ENCODE peak calls at places on chromosomes 13 and 19, in six cellular contexts. Y is heart left ventricle, L is tibial nerve, E is heart right ventricle, S is right lobe of liver, H is neuronal stem cell. I is an unnamed sample.
A peak's percentile ranks its signal among the peaks of the same experiment; 100 is the strongest.

GRCh38 chr13:46324976-46325375 is 62.1 kb downstream of the RUBCNL start:
- DNase-seq in E (no peak), L (no peak), S (no peak), H (no peak), Y (no peak), I (no peak)

GRCh38 chr19:41402010-41402409 is 4.4 kb downstream of the BCKDHA start:
- DNase-seq in L (no peak), S (no peak), E (no peak), H (no peak), Y (no peak), I (no peak)

GRCh38 chr13:53285896-53286430 is 257.4 kb downstream of the OLFM4 start:
- DNase-seq in Y (no peak), E (no peak), L (no peak), S (no peak), H (no peak), I (no peak)

GRCh38 chr13:97124237-97124636 is 97.9 kb upstream of the MBNL2 start:
- DNase-seq in S (no peak), H (no peak), E (no peak), Y (no peak), L (no peak), I (no peak)

GRCh38 chr13:100040196-100040595 is 48.7 kb upstream of the PCCA start:
- DNase-seq in S (no peak), L (no peak), E (no peak), Y (no peak), H (no peak), I (no peak)

GRCh38 chr13:31982124-31982523 is 49.5 kb upstream of the FRY start:
- DNase-seq in E (no peak), Y (no peak), H (no peak), S (no peak), L (no peak), I (no peak)

GRCh38 chr19:5183616-5184015 is 157.0 kb downstream of the PTPRS start:
- DNase-seq in Y (no peak), E (no peak), H (no peak), L (no peak), S (no peak), I (no peak)

GRCh38 chr13:102145750-102146149 is 256.1 kb downstream of the FGF14 start:
- DNase-seq in L (no peak), E (no peak), Y (no peak), H (no peak), S (no peak), I (no peak)

GRCh38 chr19:57317503-57317902 is 2.8 kb upstream of the ZNF543 start:
- DNase-seq in E (no peak), L (no peak), Y (peak; percentile 37), S (no peak), H (no peak), I (no peak)

GRCh38 chr19:3146677-3147100 is 10.9 kb downstream of the GNA15 start:
- DNase-seq in Y (no peak), L (no peak), S (no peak), E (no peak), H (no peak), I (no peak)

GRCh38 chr13:46031581-46032263 is 20.8 kb downstream of the ZC3H13 start:
- DNase-seq in Y (no peak), E (no peak), L (no peak), S (no peak), H (no peak), I (no peak)

GRCh38 chr13:114101325-114101821 is 31.1 kb downstream of the RASA3 start:
- DNase-seq in S (peak; percentile 45), H (no peak), E (no peak), L (peak; percentile 19), Y (peak; percentile 46), I (no peak)

GRCh38 chr19:37551123-37551993 is 43.2 kb downstream of the ZNF571 start:
- DNase-seq in E (peak; percentile 47), Y (peak; percentile 70), H (no peak), L (no peak), S (peak; percentile 57), I (peak; percentile 13)

GRCh38 chr19:4730740-4731171 is 7.1 kb upstream of the DPP9 start:
- DNase-seq in Y (no peak), E (no peak), S (no peak), L (no peak), H (no peak), I (peak; percentile 37)

GRCh38 chr19:18847516-18848463 is 16.0 kb downstream of the UPF1 start:
- DNase-seq in H (no peak), E (no peak), S (peak; percentile 46), Y (no peak), L (no peak), I (no peak)

GRCh38 chr13:44872751-44873150 is 116.5 kb downstream of the NUFIP1 start:
- DNase-seq in H (no peak), L (no peak), E (no peak), S (no peak), Y (no peak), I (no peak)

GRCh38 chr19:2736550-2737190 is 3.1 kb downstream of the SLC39A3 start:
- DNase-seq in Y (no peak), E (no peak), L (no peak), S (no peak), H (no peak), I (no peak)

GRCh38 chr13:51523082-51523518 is 61.2 kb upstream of the WDFY2 start:
- DNase-seq in L (no peak), H (no peak), E (no peak), S (peak; percentile 78), Y (no peak), I (no peak)

GRCh38 chr13:113009743-113010509 is 40.9 kb downstream of the MCF2L start:
- DNase-seq in H (no peak), S (peak; percentile 79), Y (peak; percentile 54), L (no peak), E (no peak), I (no peak)

GRCh38 chr19:42441047-42441440 is 1.7 kb downstream of the CXCL17 start:
- DNase-seq in L (no peak), Y (no peak), E (no peak), S (no peak), H (no peak), I (no peak)

GRCh38 chr13:68850160-68850559 is 1257.5 kb upstream of the ATXN8OS start:
- DNase-seq in E (no peak), L (no peak), H (no peak), S (no peak), Y (no peak), I (no peak)

GRCh38 chr19:48737360-48737998 is 2.9 kb downstream of the RASIP1 start:
- DNase-seq in L (no peak), E (no peak), S (no peak), H (no peak), Y (peak; percentile 45), I (no peak)

GRCh38 chr19:13094285-13094595 is 8.4 kb downstream of the LYL1 start:
- DNase-seq in E (no peak), L (no peak), S (no peak), Y (peak; percentile 45), H (no peak), I (no peak)

GRCh38 chr19:13095934-13096890 is 6.4 kb downstream of the LYL1 start:
- DNase-seq in E (no peak), H (peak; percentile 65), Y (no peak), L (no peak), S (peak; percentile 74), I (no peak)

GRCh38 chr19:13095393-13095784 is 7.3 kb downstream of the LYL1 start:
- DNase-seq in L (no peak), E (no peak), H (no peak), Y (no peak), S (no peak), I (no peak)

GRCh38 chr19:13093407-13094284 is 9.0 kb downstream of the LYL1 start:
- DNase-seq in Y (peak; percentile 80), E (peak; percentile 83), S (peak; percentile 86), H (peak; percentile 89), L (peak; percentile 60), I (no peak)

GRCh38 chr19:13094771-13095392 is 7.8 kb downstream of the LYL1 start:
- DNase-seq in H (no peak), Y (no peak), S (no peak), L (no peak), E (no peak), I (no peak)
- H3K4me1 ChIP-seq in H (peaks cover 24% of the 10 kb centered on the region), Y (peaks cover 85% of the 10 kb centered on the region), S (peaks cover 2% of the 10 kb centered on the region), L (peaks cover 84% of the 10 kb centered on the region), E (peaks cover 74% of the 10 kb centered on the region), I (peaks cover 5% of the 10 kb centered on the region)

DNA sequence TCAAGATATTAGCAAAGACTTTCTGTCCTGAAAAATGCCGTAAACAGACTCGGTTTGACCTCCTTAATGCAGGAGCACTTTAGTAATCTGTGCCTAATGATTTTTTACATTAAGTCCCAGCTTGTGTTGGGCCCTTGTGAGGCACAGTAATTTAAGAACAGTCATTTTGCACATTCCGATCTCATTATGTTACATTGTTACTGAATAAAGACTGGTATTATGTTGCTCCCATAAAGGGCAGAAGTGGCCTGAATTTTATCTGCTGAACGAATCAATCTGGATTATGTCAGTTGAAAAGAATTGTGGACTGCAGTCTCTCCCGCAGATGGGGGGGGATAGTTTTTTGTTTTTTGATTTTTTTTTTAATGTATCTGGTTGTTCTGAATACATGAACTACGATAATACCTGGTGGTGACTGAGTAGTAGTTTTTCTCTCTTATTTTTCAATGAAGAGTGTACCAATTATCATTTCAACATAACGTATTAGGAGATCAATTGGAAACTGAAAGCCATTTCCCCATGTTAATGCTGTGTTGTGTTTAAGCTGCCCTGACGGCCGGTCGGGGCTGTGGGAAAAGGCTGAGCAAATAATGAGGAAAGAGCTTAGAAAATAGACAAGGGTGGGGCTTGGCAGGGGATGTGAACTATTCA is 290.2 kb downstream of the ZNF536 start:
- DNase-seq in H (no peak), Y (no peak), S (no peak), L (no peak), E (no peak), I (no peak)
- H3K4me3 ChIP-seq in H (no peak overlapping the region), Y (no peak overlapping the region), S (no peak overlapping the region), L (peak overlapping the region; percentile 36), E (no peak overlapping the region), I (no peak overlapping the region)

DNA sequence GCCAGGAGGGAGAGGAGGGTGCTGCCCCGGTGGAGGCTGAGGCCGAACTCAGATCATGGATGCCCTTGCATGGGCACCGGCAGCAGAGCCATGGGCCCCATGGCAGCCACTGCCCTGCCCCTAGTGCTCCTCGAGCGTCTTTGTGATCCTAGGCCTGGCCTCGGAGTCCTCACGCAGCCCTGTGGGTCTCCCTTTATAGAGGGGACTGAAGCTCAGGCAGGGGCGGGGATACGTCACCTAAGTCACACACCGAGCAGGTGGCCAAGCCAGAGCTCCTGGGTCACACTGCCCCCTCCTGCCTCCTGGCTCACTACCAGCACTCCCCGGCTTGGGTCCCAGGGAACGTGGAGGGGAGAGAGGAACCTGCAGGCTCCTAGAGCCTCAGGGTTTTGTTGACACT is 28.7 kb downstream of the DHX34 start:
- DNase-seq in H (no peak), Y (no peak), L (no peak), E (no peak), S (no peak), I (no peak)
- H3K36me3 ChIP-seq in H (peaks cover 65% of the 10 kb centered on the region), Y (peaks cover 77% of the 10 kb centered on the region), L (peaks cover 36% of the 10 kb centered on the region), E (peaks cover 86% of the 10 kb centered on the region), S (peaks cover 62% of the 10 kb centered on the region), I (peaks cover 73% of the 10 kb centered on the region)

GRCh38 chr19:952680-953500 is 27.1 kb downstream of the ARID3A start:
- DNase-seq in H (no peak), S (no peak), E (no peak), L (no peak), Y (no peak), I (no peak)
- H3K4me1 ChIP-seq in H (peaks cover 38% of the 10 kb centered on the region), S (no peaks in the 10 kb centered on the region), E (no peaks in the 10 kb centered on the region), L (peaks cover 21% of the 10 kb centered on the region), Y (peaks cover 19% of the 10 kb centered on the region), I (peaks cover 5% of the 10 kb centered on the region)

GRCh38 chr19:47613165-47614146 is 4.5 kb downstream of the BICRA start:
- DNase-seq in E (no peak), L (no peak), H (peak; percentile 51), S (no peak), Y (no peak), I (no peak)
- H3K4me3 ChIP-seq in E (no peak overlapping the region), L (no peak overlapping the region), H (no peak overlapping the region), S (no peak overlapping the region), Y (no peak overlapping the region), I (no peak overlapping the region)

I was measured in iPS DF 6.9.